ENCODE peak calls at places on chromosome 12, in ten cellular contexts. One of them, this sample, is unnamed.
A peak's percentile ranks its signal among the peaks of the same experiment; 100 is the strongest.

GRCh38 chr12:123005081-123005626 is 24.7 kb downstream of the ARL6IP4 start:
- DNase-seq in progenitor cell of endocrine pancreas: no peak
- DNase-seq in AG09319: no peak
- DNase-seq in sigmoid colon: no peak
- DNase-seq in OCI-LY7: no peak
- DNase-seq in stomach: no peak
- DNase-seq in mesothelial cell of epicardium: no peak
- DNase-seq in GM13977: no peak
- DNase-seq in PC-3: no peak
- DNase-seq in natural killer cell: no peak
- DNase-seq in this sample: no peak

GRCh38 chr12:58541300-58541690 is 379.0 kb downstream of the LRIG3 start:
- DNase-seq in progenitor cell of endocrine pancreas: no peak
- DNase-seq in AG09319: no peak
- DNase-seq in sigmoid colon: no peak
- DNase-seq in OCI-LY7: no peak
- DNase-seq in stomach: no peak
- DNase-seq in mesothelial cell of epicardium: no peak
- DNase-seq in GM13977: no peak
- DNase-seq in PC-3: no peak
- DNase-seq in natural killer cell: no peak
- DNase-seq in this sample: no peak

GRCh38 chr12:31278445-31279242 is 47.3 kb downstream of the SINHCAF start:
- DNase-seq in progenitor cell of endocrine pancreas: no peak
- DNase-seq in AG09319: no peak
- DNase-seq in sigmoid colon: no peak
- DNase-seq in OCI-LY7: no peak
- DNase-seq in stomach: no peak
- DNase-seq in mesothelial cell of epicardium: no peak
- DNase-seq in GM13977: no peak
- DNase-seq in PC-3: no peak
- DNase-seq in natural killer cell: no peak
- DNase-seq in this sample: no peak

GRCh38 chr12:106071686-106072085 is 67.1 kb downstream of the NUAK1 start:
- DNase-seq in progenitor cell of endocrine pancreas: no peak
- DNase-seq in AG09319: no peak
- DNase-seq in sigmoid colon: no peak
- DNase-seq in OCI-LY7: no peak
- DNase-seq in stomach: no peak
- DNase-seq in mesothelial cell of epicardium: no peak
- DNase-seq in GM13977: no peak
- DNase-seq in PC-3: no peak
- DNase-seq in natural killer cell: no peak
- DNase-seq in this sample: no peak

GRCh38 chr12:84128117-84128991 is 784.2 kb downstream of the SLC6A15 start:
- DNase-seq in progenitor cell of endocrine pancreas: no peak
- DNase-seq in AG09319: no peak
- DNase-seq in sigmoid colon: no peak
- DNase-seq in OCI-LY7: no peak
- DNase-seq in stomach: no peak
- DNase-seq in mesothelial cell of epicardium: no peak
- DNase-seq in GM13977: no peak
- DNase-seq in PC-3: no peak
- DNase-seq in natural killer cell: no peak
- DNase-seq in this sample: no peak

GRCh38 chr12:109963743-109964429 is 32.3 kb downstream of the GIT2 start:
- DNase-seq in progenitor cell of endocrine pancreas: no peak
- DNase-seq in AG09319: no peak
- DNase-seq in sigmoid colon: no peak
- DNase-seq in OCI-LY7: no peak
- DNase-seq in stomach: no peak
- DNase-seq in mesothelial cell of epicardium: no peak
- DNase-seq in GM13977: no peak
- DNase-seq in PC-3: no peak
- DNase-seq in natural killer cell: no peak
- DNase-seq in this sample: no peak

GRCh38 chr12:24860546-24860945 is 88.4 kb downstream of the BCAT1 start:
- DNase-seq in progenitor cell of endocrine pancreas: no peak
- DNase-seq in AG09319: no peak
- DNase-seq in sigmoid colon: no peak
- DNase-seq in OCI-LY7: no peak
- DNase-seq in stomach: no peak
- DNase-seq in mesothelial cell of epicardium: no peak
- DNase-seq in GM13977: no peak
- DNase-seq in PC-3: no peak
- DNase-seq in natural killer cell: no peak
- DNase-seq in this sample: no peak

GRCh38 chr12:99911967-99912366 is 72.8 kb downstream of the ANKS1B start:
- DNase-seq in progenitor cell of endocrine pancreas: no peak
- DNase-seq in AG09319: no peak
- DNase-seq in sigmoid colon: no peak
- DNase-seq in OCI-LY7: no peak
- DNase-seq in stomach: no peak
- DNase-seq in mesothelial cell of epicardium: no peak
- DNase-seq in GM13977: peak; percentile 4
- DNase-seq in PC-3: no peak
- DNase-seq in natural killer cell: no peak
- DNase-seq in this sample: no peak

GRCh38 chr12:7157391-7157790 is 27.2 kb downstream of the CLSTN3 start:
- DNase-seq in progenitor cell of endocrine pancreas: no peak
- DNase-seq in AG09319: no peak
- DNase-seq in sigmoid colon: peak; percentile 39
- DNase-seq in OCI-LY7: no peak
- DNase-seq in stomach: no peak
- DNase-seq in mesothelial cell of epicardium: no peak
- DNase-seq in GM13977: no peak
- DNase-seq in PC-3: no peak
- DNase-seq in natural killer cell: no peak
- DNase-seq in this sample: no peak

GRCh38 chr12:29041621-29042020 is 107.5 kb upstream of the FAR2 start:
- DNase-seq in progenitor cell of endocrine pancreas: no peak
- DNase-seq in AG09319: no peak
- DNase-seq in sigmoid colon: no peak
- DNase-seq in OCI-LY7: no peak
- DNase-seq in stomach: no peak
- DNase-seq in mesothelial cell of epicardium: no peak
- DNase-seq in GM13977: no peak
- DNase-seq in PC-3: peak; percentile 99
- DNase-seq in natural killer cell: no peak
- DNase-seq in this sample: no peak

GRCh38 chr12:100593490-100593889 is 20.0 kb downstream of the GAS2L3 start:
- DNase-seq in progenitor cell of endocrine pancreas: no peak
- DNase-seq in AG09319: no peak
- DNase-seq in sigmoid colon: no peak
- DNase-seq in OCI-LY7: no peak
- DNase-seq in stomach: no peak
- DNase-seq in mesothelial cell of epicardium: no peak
- DNase-seq in GM13977: no peak
- DNase-seq in PC-3: no peak
- DNase-seq in natural killer cell: no peak
- DNase-seq in this sample: no peak

DNA sequence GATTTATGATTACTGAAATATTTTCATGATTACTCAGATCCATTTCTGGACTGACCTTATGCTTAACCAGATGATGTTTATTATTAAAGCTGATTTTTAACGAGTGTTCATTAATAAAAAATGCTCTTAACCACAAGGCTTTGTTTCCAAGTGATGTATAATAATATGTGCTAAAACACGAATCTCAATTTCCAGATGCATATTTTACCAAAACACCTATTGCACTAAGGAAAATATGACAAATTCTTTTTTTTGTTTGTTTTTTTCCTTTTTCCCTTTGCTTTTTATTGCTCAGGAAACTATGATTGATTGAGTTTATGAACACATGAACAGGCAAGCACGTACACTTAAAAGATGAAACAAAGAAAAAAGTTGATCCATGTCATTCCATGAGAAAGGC is 16.9 kb upstream of the DUSP6 start:
- DNase-seq in progenitor cell of endocrine pancreas: no peak
- DNase-seq in AG09319: no peak
- DNase-seq in sigmoid colon: no peak
- DNase-seq in OCI-LY7: no peak
- DNase-seq in stomach: no peak
- DNase-seq in mesothelial cell of epicardium: no peak
- DNase-seq in GM13977: no peak
- DNase-seq in PC-3: no peak
- DNase-seq in natural killer cell: no peak
- DNase-seq in this sample: no peak
- TF ChIP-seq CTCF in progenitor cell of endocrine pancreas: no peak
- TF ChIP-seq CTCF in AG09319: no peak
- TF ChIP-seq CTCF in sigmoid colon: no peak
- TF ChIP-seq CTCF in OCI-LY7: no peak
- TF ChIP-seq CTCF in stomach: no peak
- TF ChIP-seq CTCF in mesothelial cell of epicardium: no peak
- TF ChIP-seq CTCF in GM13977: no peak
- TF ChIP-seq CTCF in PC-3: no peak
- TF ChIP-seq CTCF in natural killer cell: no peak
- TF ChIP-seq CTCF in this sample: no peak

DNA sequence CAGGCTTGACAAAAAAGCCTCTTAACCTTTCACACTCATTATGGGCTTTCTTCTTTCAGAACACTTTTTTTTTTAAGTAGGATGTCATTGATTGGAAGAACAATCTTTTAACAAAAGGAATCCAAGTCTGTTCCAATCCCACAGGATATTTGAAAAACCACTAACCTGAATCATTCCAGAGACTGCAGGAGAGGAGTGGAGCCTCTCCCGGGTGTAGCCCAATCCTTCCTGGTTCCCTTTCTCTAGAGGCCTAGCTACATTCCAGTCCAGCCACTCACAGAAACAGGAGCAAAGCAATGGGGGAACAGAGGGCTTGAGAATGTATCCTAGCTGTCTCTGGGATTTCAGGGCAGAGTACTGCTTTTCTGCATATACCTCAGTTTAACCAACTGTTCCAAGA is 4.3 kb downstream of the MFAP5 start:
- DNase-seq in progenitor cell of endocrine pancreas: no peak
- DNase-seq in AG09319: no peak
- DNase-seq in sigmoid colon: no peak
- DNase-seq in OCI-LY7: no peak
- DNase-seq in stomach: no peak
- DNase-seq in mesothelial cell of epicardium: no peak
- DNase-seq in GM13977: no peak
- DNase-seq in PC-3: peak; percentile 3
- DNase-seq in natural killer cell: no peak
- DNase-seq in this sample: no peak
- TF ChIP-seq CTCF in progenitor cell of endocrine pancreas: no peak
- TF ChIP-seq CTCF in AG09319: no peak
- TF ChIP-seq CTCF in sigmoid colon: no peak
- TF ChIP-seq CTCF in OCI-LY7: no peak
- TF ChIP-seq CTCF in stomach: no peak
- TF ChIP-seq CTCF in mesothelial cell of epicardium: no peak
- TF ChIP-seq CTCF in GM13977: no peak
- TF ChIP-seq CTCF in PC-3: no peak
- TF ChIP-seq CTCF in natural killer cell: no peak
- TF ChIP-seq CTCF in this sample: no peak

DNA sequence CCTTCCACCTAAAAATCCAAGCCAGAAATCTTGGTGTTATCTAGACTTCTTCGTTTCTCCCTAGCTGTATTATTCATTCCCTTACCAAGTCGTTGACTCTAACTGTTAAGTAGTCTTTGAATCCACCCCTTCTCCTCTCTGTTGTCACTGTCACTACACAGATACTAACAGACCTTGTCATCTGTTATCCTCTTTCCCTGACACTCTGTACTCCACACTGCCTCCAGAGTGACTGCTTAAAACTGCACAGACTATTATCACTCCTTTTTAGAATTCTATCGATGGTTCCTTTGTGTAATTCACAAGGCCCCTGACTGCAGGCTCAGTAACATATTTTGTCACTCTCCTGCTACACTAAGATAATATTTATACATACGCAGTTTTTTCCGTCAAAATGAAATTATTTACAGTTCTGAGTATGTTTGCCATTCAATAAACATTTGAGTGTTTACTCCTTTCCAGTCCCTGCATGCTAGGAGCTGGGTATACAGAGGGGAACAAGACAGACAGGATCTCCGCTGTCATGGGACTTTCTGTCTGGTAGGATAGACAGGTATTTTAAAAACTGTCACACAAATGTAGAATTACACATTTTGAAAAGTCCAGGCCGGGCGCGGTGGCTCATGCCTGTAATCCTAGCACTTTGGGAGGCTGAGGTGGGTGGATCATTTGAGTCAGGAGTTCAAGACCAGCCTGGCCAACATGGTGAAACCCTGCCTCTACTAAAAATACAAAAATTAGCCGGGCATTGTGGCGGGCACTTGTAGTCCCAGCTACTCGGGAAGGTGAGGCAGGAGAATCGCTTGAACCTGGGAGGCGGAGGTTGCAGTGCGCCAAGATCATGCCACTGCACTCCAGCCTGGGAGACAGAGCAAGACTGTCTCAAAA is 3.8 kb downstream of the MARS1 start:
- DNase-seq in progenitor cell of endocrine pancreas: no peak
- DNase-seq in AG09319: no peak
- DNase-seq in sigmoid colon: no peak
- DNase-seq in OCI-LY7: peak; percentile 46
- DNase-seq in stomach: no peak
- DNase-seq in mesothelial cell of epicardium: no peak
- DNase-seq in GM13977: no peak
- DNase-seq in PC-3: peak; percentile 28
- DNase-seq in natural killer cell: no peak
- DNase-seq in this sample: no peak
- TF ChIP-seq CTCF in progenitor cell of endocrine pancreas: no peak
- TF ChIP-seq CTCF in AG09319: no peak
- TF ChIP-seq CTCF in sigmoid colon: no peak
- TF ChIP-seq CTCF in OCI-LY7: peak; percentile 65
- TF ChIP-seq CTCF in stomach: no peak
- TF ChIP-seq CTCF in mesothelial cell of epicardium: no peak
- TF ChIP-seq CTCF in GM13977: no peak
- TF ChIP-seq CTCF in PC-3: peak; percentile 48
- TF ChIP-seq CTCF in natural killer cell: no peak
- TF ChIP-seq CTCF in this sample: peak; percentile 44

GRCh38 chr12:69196302-69197288 is 42.8 kb upstream of the CPSF6 start:
- DNase-seq in progenitor cell of endocrine pancreas: no peak
- DNase-seq in AG09319: no peak
- DNase-seq in sigmoid colon: no peak
- DNase-seq in OCI-LY7: no peak
- DNase-seq in stomach: no peak
- DNase-seq in mesothelial cell of epicardium: no peak
- DNase-seq in GM13977: no peak
- DNase-seq in PC-3: peak; percentile 47
- DNase-seq in natural killer cell: no peak
- DNase-seq in this sample: no peak
- TF ChIP-seq CTCF in progenitor cell of endocrine pancreas: no peak
- TF ChIP-seq CTCF in AG09319: peak; percentile 19
- TF ChIP-seq CTCF in sigmoid colon: no peak
- TF ChIP-seq CTCF in OCI-LY7: peak; percentile 66
- TF ChIP-seq CTCF in stomach: no peak
- TF ChIP-seq CTCF in mesothelial cell of epicardium: no peak
- TF ChIP-seq CTCF in GM13977: peak; percentile 30
- TF ChIP-seq CTCF in PC-3: peak; percentile 54
- TF ChIP-seq CTCF in natural killer cell: no peak
- TF ChIP-seq CTCF in this sample: peak; percentile 24

GRCh38 chr12:49019435-49020317 is 1.1 kb upstream of the PRKAG1 start:
- DNase-seq in progenitor cell of endocrine pancreas: no peak
- DNase-seq in AG09319: no peak
- DNase-seq in sigmoid colon: no peak
- DNase-seq in OCI-LY7: peak; percentile 72
- DNase-seq in stomach: no peak
- DNase-seq in mesothelial cell of epicardium: no peak
- DNase-seq in GM13977: peak; percentile 77
- DNase-seq in PC-3: peak; percentile 41
- DNase-seq in natural killer cell: peak; percentile 43
- DNase-seq in this sample: no peak
- TF ChIP-seq CTCF in progenitor cell of endocrine pancreas: peak; percentile 35
- TF ChIP-seq CTCF in AG09319: peak; percentile 26
- TF ChIP-seq CTCF in sigmoid colon: no peak
- TF ChIP-seq CTCF in OCI-LY7: peak; percentile 73
- TF ChIP-seq CTCF in stomach: no peak
- TF ChIP-seq CTCF in mesothelial cell of epicardium: no peak
- TF ChIP-seq CTCF in GM13977: peak; percentile 44
- TF ChIP-seq CTCF in PC-3: peak; percentile 46
- TF ChIP-seq CTCF in natural killer cell: no peak
- TF ChIP-seq CTCF in this sample: peak; percentile 52